ENCODE peak calls at places on chromosomes 12 and 14, in four cellular contexts. E is WTC11, C is keratinocyte, I is NCI-H2081. Y is an unnamed sample.

GRCh38 chr12:120971299-120972180 is 6.8 kb upstream of the HNF1A start:
- DNase-seq in E (no peak), C (peak; percentile 13), I (peak; percentile 62), Y (no peak)

GRCh38 chr12:88638388-88638787 is 58.1 kb upstream of the KITLG start:
- DNase-seq in E (no peak), C (no peak), I (no peak), Y (no peak)

GRCh38 chr12:570949-571794 is 92.1 kb downstream of the NINJ2 start:
- DNase-seq in E (peak; percentile 68), C (no peak), I (no peak), Y (no peak)

GRCh38 chr14:29749327-29749726 is 178.3 kb downstream of the PRKD1 start:
- DNase-seq in E (no peak), C (no peak), I (no peak), Y (no peak)

GRCh38 chr12:88339254-88339949 is 197.3 kb downstream of the TMTC3 start:
- DNase-seq in E (no peak), C (peak; percentile 42), I (no peak), Y (no peak)

GRCh38 chr14:59301354-59301753 is 112.9 kb downstream of the DAAM1 start:
- DNase-seq in E (no peak), C (no peak), I (peak; percentile 41), Y (no peak)

GRCh38 chr14:58725226-58725625 is 87.5 kb downstream of the DACT1 start:
- DNase-seq in E (no peak), C (no peak), I (no peak), Y (no peak)

GRCh38 chr14:105163040-105163742 is 5.4 kb downstream of the JAG2 start:
- DNase-seq in E (no peak), C (no peak), I (peak; percentile 67), Y (no peak)

GRCh38 chr12:25843976-25844375 is 114.5 kb upstream of the RASSF8 start:
- DNase-seq in E (no peak), C (no peak), I (no peak), Y (no peak)

GRCh38 chr12:58291106-58291505 is 349.7 kb downstream of the ATP23 start:
- DNase-seq in E (no peak), C (no peak), I (no peak), Y (no peak)

GRCh38 chr14:60196291-60196690 is 31.1 kb upstream of the DHRS7 start:
- DNase-seq in E (no peak), C (no peak), I (no peak), Y (no peak)

GRCh38 chr12:51424662-51425539 is at the start of gene SLC4A8:
- DNase-seq in E (peak; percentile 99), C (no peak), I (peak; percentile 96), Y (peak; percentile 99)

GRCh38 chr12:4177257-4177656 is 96.3 kb upstream of the CCND2 start:
- DNase-seq in E (no peak), C (no peak), I (no peak), Y (no peak)

Y was measured in glutamatergic neuron.